ENCODE peak calls at places on chromosomes 6 and 20, in five cellular contexts. M is Panc1; Z is CD8-positive, alpha-beta T cell; X is mesenchymal stem cell; Q is ascending aorta. K is an unnamed sample.

GRCh38 chr20:54680872-54681297 is 205.5 kb downstream of the DOK5 start:
- DNase-seq in Z (no peak), M (no peak), Q (no peak), X (peak; percentile 11), K (no peak)

GRCh38 chr20:2840967-2841531 is 504 bp downstream of the VPS16 start:
- DNase-seq in Q (peak; percentile 88), M (no peak), X (peak; percentile 91), Z (no peak), K (no peak)

GRCh38 chr20:62581308-62581707 is 61.0 kb upstream of the SLCO4A1 start:
- DNase-seq in X (no peak), Q (no peak), M (no peak), Z (no peak), K (no peak)

GRCh38 chr6:127793396-127793795 is 107.5 kb downstream of the THEMIS start:
- DNase-seq in M (no peak), Q (no peak), X (no peak), Z (no peak), K (no peak)

GRCh38 chr6:2961491-2961890 is 9.9 kb downstream of the SERPINB6 start:
- DNase-seq in Q (peak; percentile 33), X (no peak), Z (no peak), M (no peak), K (no peak)

GRCh38 chr6:148349466-148349865 is 6.8 kb downstream of the SASH1 start:
- DNase-seq in M (no peak), Q (peak; percentile 34), Z (no peak), X (no peak), K (no peak)

GRCh38 chr6:141635621-141636020 is 497.1 kb upstream of the GJE1 start:
- DNase-seq in M (no peak), Z (no peak), Q (no peak), X (no peak), K (no peak)

GRCh38 chr20:19473894-19474293 is 261.5 kb downstream of the SLC24A3 start:
- DNase-seq in M (no peak), Q (no peak), X (no peak), Z (no peak), K (no peak)

GRCh38 chr6:38686270-38687042 is 16.5 kb downstream of the GLO1 start:
- DNase-seq in M (no peak), X (no peak), Q (no peak), Z (no peak), K (no peak)

GRCh38 chr20:39129523-39129922 is 167.4 kb downstream of the DHX35 start:
- DNase-seq in Z (no peak), Q (no peak), X (no peak), M (no peak), K (no peak)

GRCh38 chr6:149389509-149390297 is 10.4 kb upstream of the SUMO4 start:
- DNase-seq in X (no peak), Q (no peak), Z (no peak), M (no peak), K (no peak)

GRCh38 chr6:108123516-108123929 is 42.3 kb upstream of the NR2E1 start:
- DNase-seq in X (no peak), Q (no peak), Z (no peak), M (no peak), K (no peak)

GRCh38 chr6:30844118-30844535 is 40.2 kb upstream of the DDR1 start:
- DNase-seq in Q (no peak), M (no peak), Z (no peak), X (peak; percentile 56), K (no peak)
- H3K4me3 ChIP-seq in Q (no peak overlapping the region), M (no peak overlapping the region), Z (no peak overlapping the region), X (no peak overlapping the region), K (no peak overlapping the region)

DNA sequence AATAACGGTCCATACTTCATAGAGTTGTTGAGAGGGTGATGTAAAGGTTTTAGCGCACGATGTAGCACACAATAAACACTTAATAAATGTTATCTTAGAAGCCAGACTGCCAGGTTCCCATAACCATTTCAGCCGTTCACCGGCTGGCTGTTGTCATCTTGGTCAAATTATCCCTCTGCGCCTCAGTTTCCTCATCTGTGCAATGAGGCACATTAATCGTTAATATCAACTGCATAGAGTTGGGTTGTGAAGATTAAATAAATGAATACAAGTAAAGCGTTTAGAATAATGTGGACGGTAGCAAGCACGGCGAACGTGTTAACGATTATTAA is 432 bp upstream of the PSMF1 start:
- DNase-seq in Z (no peak), M (no peak), Q (no peak), X (no peak), K (no peak)
- H3K4me3 ChIP-seq in Z (peak overlapping the region; percentile 55), M (peak overlapping the region; percentile 99), Q (peak overlapping the region; percentile 99), X (peak overlapping the region; percentile 100), K (peak overlapping the region; percentile 90)

DNA sequence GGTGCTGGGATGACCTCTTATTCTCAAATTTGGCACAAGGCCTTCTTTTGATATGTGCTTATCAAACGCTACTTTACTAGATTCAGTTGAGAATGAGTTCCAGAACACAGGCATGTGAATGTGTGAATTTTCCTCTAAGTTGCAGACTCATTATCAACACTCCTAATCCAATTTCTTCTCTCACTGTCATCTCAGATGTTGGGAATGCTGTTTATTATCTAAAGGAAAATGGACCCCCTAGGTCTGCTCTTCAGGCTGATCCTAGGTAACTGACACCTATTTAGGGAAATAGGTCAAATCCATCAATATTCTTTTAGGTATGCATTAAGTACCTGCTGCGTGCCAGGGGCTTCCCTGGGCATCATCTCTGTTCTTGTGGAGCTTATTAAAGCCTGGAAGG is 215.0 kb upstream of the NOX3 start:
- DNase-seq in Z (no peak), X (no peak), Q (no peak), M (no peak), K (no peak)
- H3K4me3 ChIP-seq in Z (no peak overlapping the region), X (no peak overlapping the region), Q (no peak overlapping the region), M (no peak overlapping the region), K (no peak overlapping the region)

GRCh38 chr6:40347571-40348011 is 239.6 kb downstream of the LRFN2 start:
- DNase-seq in X (no peak), Q (peak; percentile 35), Z (no peak), M (no peak), K (no peak)
- H3K4me3 ChIP-seq in X (no peak overlapping the region), Q (no peak overlapping the region), Z (no peak overlapping the region), M (no peak overlapping the region), K (no peak overlapping the region)

GRCh38 chr6:13493147-13493546 is 5.7 kb upstream of the GFOD1 start:
- DNase-seq in Z (no peak), X (no peak), M (no peak), Q (no peak), K (no peak)
- H3K4me3 ChIP-seq in Z (no peak overlapping the region), X (no peak overlapping the region), M (no peak overlapping the region), Q (no peak overlapping the region), K (no peak overlapping the region)

GRCh38 chr20:5606347-5606746 is 143.9 kb upstream of the SHLD1 start:
- DNase-seq in Z (no peak), M (no peak), Q (no peak), X (no peak), K (no peak)
- H3K4me3 ChIP-seq in Z (no peak overlapping the region), M (no peak overlapping the region), Q (no peak overlapping the region), X (no peak overlapping the region), K (peak overlapping the region; percentile 94)

DNA sequence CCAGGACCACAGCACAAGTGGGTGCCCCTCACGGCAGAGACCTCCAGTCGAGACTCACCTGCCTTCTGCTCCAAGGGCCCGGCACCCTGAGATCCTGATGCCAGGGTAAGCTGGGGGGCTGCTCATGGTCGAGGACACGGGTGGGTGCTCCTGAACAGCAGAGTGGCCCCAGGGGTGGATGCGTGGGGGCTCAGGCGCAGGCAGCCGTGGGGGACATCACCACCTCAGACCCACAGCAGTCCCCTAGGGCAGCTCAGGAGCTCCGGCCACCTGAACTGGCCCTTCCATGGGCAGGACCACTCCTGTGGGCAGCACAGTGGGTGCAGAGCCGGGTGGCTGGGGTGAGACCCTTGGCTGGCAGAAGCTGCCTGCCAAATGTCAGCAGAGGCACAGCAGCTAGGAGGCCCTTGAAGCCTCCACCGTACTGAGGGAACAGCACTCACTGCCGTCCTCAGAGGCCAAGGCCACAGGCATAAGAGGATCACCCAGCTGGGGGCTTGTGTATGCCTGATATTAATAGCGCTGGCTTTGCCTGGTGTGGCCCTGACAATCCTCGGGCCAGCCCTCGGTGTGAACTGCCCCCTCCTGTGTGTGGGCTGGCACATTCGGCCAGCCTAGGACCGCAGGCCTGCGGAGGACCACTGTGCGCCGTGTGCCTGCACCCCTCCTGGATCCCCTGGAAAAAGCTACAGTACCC is 5.4 kb downstream of the UCKL1 start:
- DNase-seq in M (no peak), X (no peak), Z (no peak), Q (no peak), K (no peak)
- H3K4me3 ChIP-seq in M (no peak overlapping the region), X (no peak overlapping the region), Z (no peak overlapping the region), Q (no peak overlapping the region), K (no peak overlapping the region)

GRCh38 chr6:28727559-28728211 is 196.1 kb downstream of the TRIM27 start:
- DNase-seq in M (no peak), X (no peak), Q (no peak), Z (no peak), K (no peak)
- H3K4me3 ChIP-seq in M (peak overlapping the region; percentile 89), X (peak overlapping the region; percentile 96), Q (no peak overlapping the region), Z (no peak overlapping the region), K (no peak overlapping the region)

GRCh38 chr20:49610701-49611538 is 43.0 kb upstream of the PTGIS start:
- DNase-seq in M (peak; percentile 61), X (peak; percentile 60), Q (no peak), Z (peak; percentile 53), K (no peak)
- H3K4me3 ChIP-seq in M (peak overlapping the region; percentile 27), X (peak overlapping the region; percentile 67), Q (peak overlapping the region; percentile 13), Z (no peak overlapping the region), K (peak overlapping the region; percentile 22)

GRCh38 chr6:69584913-69585729 is 211.7 kb downstream of the LMBRD1 start:
- DNase-seq in Z (no peak), X (peak; percentile 94), M (no peak), Q (no peak), K (peak; percentile 26)
- H3K4me3 ChIP-seq in Z (no peak overlapping the region), X (no peak overlapping the region), M (no peak overlapping the region), Q (no peak overlapping the region), K (no peak overlapping the region)